ENCODE peak calls at places on chromosomes 5 and 9, in five cellular contexts. Z is amygdala, B is nucleus accumbens, N is kidney, Q is fibroblast of mammary gland. V is an unnamed sample.

GRCh38 chr9:34636791-34637355 is 714 bp downstream of the SIGMAR1 start:
- DNase-seq in B (no peak), N (no peak), Q (no peak), Z (no peak), V (no peak)

GRCh38 chr5:134586866-134587524 is 45.6 kb downstream of the SAR1B start:
- DNase-seq in Q (peak), N (peak), B (no peak), Z (peak), V (peak)

GRCh38 chr5:131515348-131515747 is 119.7 kb downstream of the RAPGEF6 start:
- DNase-seq in N (no peak), Z (no peak), B (no peak), Q (peak), V (no peak)

GRCh38 chr5:96023518-96023917 is 61.9 kb upstream of the ELL2 start:
- DNase-seq in Z (no peak), Q (peak), N (no peak), B (no peak), V (no peak)

GRCh38 chr9:85501474-85501873 is 240.3 kb downstream of the AGTPBP1 start:
- DNase-seq in Z (no peak), B (no peak), Q (no peak), N (no peak), V (no peak)

GRCh38 chr9:136527721-136528710 is 17.8 kb downstream of the NOTCH1 start:
- DNase-seq in Z (no peak), N (no peak), Q (no peak), B (no peak), V (peak)

GRCh38 chr5:96381526-96381925 is 51.5 kb downstream of the PCSK1 start:
- DNase-seq in Z (no peak), Q (no peak), B (no peak), N (no peak), V (no peak)

GRCh38 chr9:72826954-72827953 is 125.6 kb downstream of the ALDH1A1 start:
- DNase-seq in N (no peak), B (no peak), Q (peak), Z (no peak), V (no peak)

GRCh38 chr5:177472460-177473441 is 683 bp downstream of the DBN1 start:
- DNase-seq in Q (no peak), B (no peak), Z (no peak), N (no peak), V (peak)

GRCh38 chr9:126312584-126313551 is 13.8 kb upstream of the MVB12B start:
- DNase-seq in B (no peak), Z (no peak), N (no peak), Q (no peak), V (no peak)

GRCh38 chr9:4678679-4679267 is 596 bp upstream of the CDC37L1 start:
- DNase-seq in B (no peak), N (no peak), Z (no peak), Q (peak), V (no peak)

GRCh38 chr9:38125889-38126288 is 56.9 kb upstream of the SHB start:
- DNase-seq in Q (no peak), B (no peak), N (no peak), Z (no peak), V (no peak)

GRCh38 chr9:127950513-127951210 is 13.0 kb upstream of the DPM2 start:
- DNase-seq in Q (no peak), B (peak), Z (peak), N (no peak), V (peak)

GRCh38 chr5:133873936-133874585 is 94.4 kb downstream of the C5orf15 start:
- DNase-seq in Z (no peak), Q (peak), N (no peak), B (no peak), V (no peak)

GRCh38 chr9:29150606-29151005 is 1577.3 kb upstream of the C9orf72 start:
- DNase-seq in Q (peak), N (no peak), Z (no peak), B (no peak), V (no peak)